ENCODE peak calls at places on chromosomes 3 and 15, in four cellular contexts. A, J, U and M are unnamed samples.

GRCh38 chr3:149969110-149969944 is 1.4 kb downstream of the PFN2 start:
- DNase-seq in A (peak), J (no peak), U (no peak), M (no peak)

GRCh38 chr3:172601066-172601832 is 78.0 kb upstream of the TNFSF10 start:
- DNase-seq in A (no peak), J (no peak), U (no peak), M (no peak)

GRCh38 chr3:10890665-10891064 is 74.6 kb downstream of the SLC6A11 start:
- DNase-seq in A (no peak), J (no peak), U (no peak), M (no peak)

GRCh38 chr15:47885921-47886320 is 168.6 kb downstream of the SEMA6D start:
- DNase-seq in A (peak), J (no peak), U (no peak), M (no peak)

GRCh38 chr3:58837863-58838255 is 171.3 kb upstream of the FAM3D start:
- DNase-seq in A (peak), J (no peak), U (no peak), M (no peak)

GRCh38 chr3:183158552-183159006 is 4.0 kb downstream of the LAMP3 start:
- DNase-seq in A (peak), J (no peak), U (peak), M (no peak)

GRCh38 chr3:184058029-184058428 is 5.2 kb downstream of the HTR3C start:
- DNase-seq in A (peak), J (no peak), U (no peak), M (no peak)

GRCh38 chr3:173109143-173109542 is 31.9 kb downstream of the SPATA16 start:
- DNase-seq in A (peak), J (no peak), U (no peak), M (no peak)

GRCh38 chr3:108838411-108838810 is 15.8 kb downstream of the TRAT1 start:
- DNase-seq in A (no peak), J (no peak), U (no peak), M (no peak)

GRCh38 chr3:31890742-31891469 is 90.2 kb downstream of the OSBPL10 start:
- DNase-seq in A (no peak), J (no peak), U (no peak), M (no peak)

GRCh38 chr3:149188494-149188893 is 33.1 kb downstream of the CP start:
- DNase-seq in A (no peak), J (no peak), U (no peak), M (no peak)

GRCh38 chr3:52049503-52049902 is 6.9 kb downstream of the DUSP7 start:
- DNase-seq in A (no peak), J (no peak), U (no peak), M (no peak)

GRCh38 chr3:126982522-126983175 is at the start of gene PLXNA1:
- DNase-seq in A (peak), J (peak), U (peak), M (peak)

GRCh38 chr15:43483306-43484128 is 9.4 kb downstream of the TP53BP1 start:
- DNase-seq in A (peak), J (no peak), U (no peak), M (no peak)

GRCh38 chr3:38578081-38578475 is 71.4 kb downstream of the SCN5A start:
- DNase-seq in A (no peak), J (no peak), U (no peak), M (no peak)

GRCh38 chr3:70970952-70971351 is 612.6 kb downstream of the FOXP1 start:
- DNase-seq in A (no peak), J (no peak), U (no peak), M (no peak)

GRCh38 chr3:46660543-46661523 is 32.6 kb downstream of the ALS2CL start:
- DNase-seq in A (no peak), J (no peak), U (no peak), M (no peak)

GRCh38 chr3:157128771-157129671 is 30.9 kb downstream of the CCNL1 start:
- DNase-seq in A (peak), J (peak), U (no peak), M (no peak)

GRCh38 chr3:155323063-155323666 is 29.7 kb upstream of the STRIT1 start:
- DNase-seq in A (peak), J (no peak), U (peak), M (no peak)

GRCh38 chr15:66912001-66912400 is 153.4 kb upstream of the SMAD3 start:
- DNase-seq in A (no peak), J (no peak), U (no peak), M (no peak)

GRCh38 chr3:9402410-9403228 is 5.2 kb downstream of the SETD5 start:
- DNase-seq in A (peak), J (no peak), U (no peak), M (no peak)

GRCh38 chr3:157442729-157443128 is 6.1 kb downstream of the PTX3 start:
- DNase-seq in A (peak), J (no peak), U (no peak), M (no peak)

GRCh38 chr3:141179983-141180382 is 51.6 kb upstream of the PXYLP1 start:
- DNase-seq in A (no peak), J (no peak), U (no peak), M (no peak)